ENCODE peak calls at places on chromosomes 3 and 15, in four cellular contexts. W, K, M and Y are unnamed samples.

GRCh38 chr3:144743325-144743724 is 771.7 kb downstream of the DIPK2A start:
- DNase-seq in W (no peak), K (no peak), M (no peak), Y (no peak)

GRCh38 chr15:56428821-56429458 is 36.0 kb downstream of the MNS1 start:
- DNase-seq in W (no peak), K (peak), M (no peak), Y (no peak)

GRCh38 chr15:85100186-85100937 is 118.7 kb downstream of the PDE8A start:
- DNase-seq in W (no peak), K (no peak), M (no peak), Y (no peak)

GRCh38 chr3:45612918-45613602 is 18.5 kb downstream of the LIMD1 start:
- DNase-seq in W (no peak), K (no peak), M (no peak), Y (no peak)

GRCh38 chr3:20622304-20622703 is 436.3 kb upstream of the SGO1 start:
- DNase-seq in W (peak), K (peak), M (no peak), Y (no peak)

GRCh38 chr15:41734079-41734478 is 40.2 kb upstream of the MAPKBP1 start:
- DNase-seq in W (no peak), K (peak), M (no peak), Y (no peak)

GRCh38 chr3:170700054-170700404 is 114.2 kb upstream of the SLC7A14 start:
- DNase-seq in W (no peak), K (no peak), M (no peak), Y (no peak)

GRCh38 chr3:66355394-66355793 is 134.6 kb downstream of the SLC25A26 start:
- DNase-seq in W (no peak), K (no peak), M (no peak), Y (no peak)

GRCh38 chr3:10505791-10506585 is 602 bp upstream of the ATP2B2 start:
- DNase-seq in W (no peak), K (no peak), M (no peak), Y (no peak)

GRCh38 chr3:14322001-14322400 is 80.4 kb upstream of the SLC6A6 start:
- DNase-seq in W (no peak), K (peak), M (no peak), Y (no peak)

GRCh38 chr15:66841953-66842681 is 140.1 kb downstream of the SMAD6 start:
- DNase-seq in W (peak), K (peak), M (peak), Y (peak)

GRCh38 chr15:66184936-66185790 is 68.4 kb downstream of the MEGF11 start:
- DNase-seq in W (no peak), K (no peak), M (no peak), Y (no peak)

GRCh38 chr3:193883551-193883950 is 252.4 kb upstream of the HES1 start:
- DNase-seq in W (no peak), K (no peak), M (no peak), Y (no peak)

GRCh38 chr15:61173899-61174689 is 55.0 kb downstream of the RORA start:
- DNase-seq in W (no peak), K (no peak), M (no peak), Y (no peak)

GRCh38 chr3:183247190-183247589 is 5.9 kb upstream of the B3GNT5 start:
- DNase-seq in W (no peak), K (no peak), M (no peak), Y (no peak)

GRCh38 chr3:62255758-62256157 is 117.6 kb downstream of the FEZF2 start:
- DNase-seq in W (no peak), K (no peak), M (no peak), Y (no peak)

GRCh38 chr15:36501063-36501678 is 78.3 kb upstream of the CDIN1 start:
- DNase-seq in W (peak), K (peak), M (peak), Y (no peak)

GRCh38 chr3:42572278-42572677 is 9.5 kb downstream of the SEC22C start:
- DNase-seq in W (no peak), K (peak), M (peak), Y (no peak)

GRCh38 chr15:99574502-99574901 is 8.7 kb downstream of the MEF2A start:
- DNase-seq in W (no peak), K (no peak), M (no peak), Y (no peak)

GRCh38 chr3:22759636-22760310 is 443.4 kb upstream of the UBE2E2 start:
- DNase-seq in W (no peak), K (no peak), M (no peak), Y (no peak)

GRCh38 chr3:31265646-31266423 is 266.9 kb upstream of the STT3B start:
- DNase-seq in W (no peak), K (no peak), M (no peak), Y (no peak)

GRCh38 chr3:94522488-94522887 is 459.6 kb downstream of the NSUN3 start:
- DNase-seq in W (no peak), K (no peak), M (no peak), Y (no peak)

GRCh38 chr15:89436560-89437311 is 59.6 kb downstream of the RHCG start:
- DNase-seq in W (no peak), K (no peak), M (no peak), Y (no peak)

GRCh38 chr3:16511561-16512434 is 1.7 kb downstream of the RFTN1 start:
- DNase-seq in W (peak), K (peak), M (no peak), Y (peak)

GRCh38 chr15:38069506-38069905 is 135.1 kb downstream of the TMCO5A start:
- DNase-seq in W (peak), K (peak), M (no peak), Y (peak)

GRCh38 chr3:64143399-64144130 is 81.7 kb downstream of the PRICKLE2 start:
- DNase-seq in W (no peak), K (peak), M (no peak), Y (no peak)

GRCh38 chr3:44885618-44886017 is 11.2 kb downstream of the TGM4 start:
- DNase-seq in W (peak), K (peak), M (no peak), Y (peak)

GRCh38 chr3:28173831-28174230 is 67.6 kb upstream of the CMC1 start:
- DNase-seq in W (no peak), K (no peak), M (no peak), Y (no peak)

GRCh38 chr3:8164145-8164544 is 337.5 kb upstream of the LMCD1 start:
- DNase-seq in W (no peak), K (no peak), M (no peak), Y (no peak)

GRCh38 chr3:134579266-134579665 is 71.6 kb downstream of the KY start:
- DNase-seq in W (no peak), K (no peak), M (no peak), Y (no peak)

GRCh38 chr15:93037341-93038063 is 51.5 kb downstream of the RGMA start:
- DNase-seq in W (no peak), K (no peak), M (peak), Y (peak)

GRCh38 chr3:54304867-54305266 is 182.5 kb downstream of the CACNA2D3 start:
- DNase-seq in W (no peak), K (no peak), M (no peak), Y (no peak)

GRCh38 chr3:24405057-24405456 is 89.6 kb downstream of the THRB start:
- DNase-seq in W (no peak), K (no peak), M (no peak), Y (no peak)